ENCODE peak calls at places on chromosomes 1 and 21, in nine cellular contexts. One of them, this sample, is unnamed.

GRCh38 chr1:16120411-16120810 is 35.5 kb downstream of the EPHA2 start:
- DNase-seq in adrenal gland: no peak
- DNase-seq in upper lobe of left lung: no peak
- DNase-seq in NB4: no peak
- DNase-seq in A549: no peak
- DNase-seq in GM12878: no peak
- DNase-seq in breast epithelium: no peak
- DNase-seq in HCT116: no peak
- DNase-seq in ovary: no peak
- DNase-seq in this sample: peak

GRCh38 chr1:228021526-228022030 is 14.8 kb downstream of the WNT3A start:
- DNase-seq in adrenal gland: no peak
- DNase-seq in upper lobe of left lung: no peak
- DNase-seq in NB4: no peak
- DNase-seq in A549: no peak
- DNase-seq in GM12878: no peak
- DNase-seq in breast epithelium: no peak
- DNase-seq in HCT116: no peak
- DNase-seq in ovary: no peak
- DNase-seq in this sample: no peak

GRCh38 chr1:7983086-7983778 is 21.7 kb downstream of the PARK7 start:
- DNase-seq in adrenal gland: peak
- DNase-seq in upper lobe of left lung: no peak
- DNase-seq in NB4: no peak
- DNase-seq in A549: no peak
- DNase-seq in GM12878: no peak
- DNase-seq in breast epithelium: no peak
- DNase-seq in HCT116: no peak
- DNase-seq in ovary: no peak
- DNase-seq in this sample: no peak

GRCh38 chr21:35303085-35303484 is 254.0 kb upstream of the RUNX1 start:
- DNase-seq in adrenal gland: peak
- DNase-seq in upper lobe of left lung: no peak
- DNase-seq in NB4: no peak
- DNase-seq in A549: no peak
- DNase-seq in GM12878: no peak
- DNase-seq in breast epithelium: no peak
- DNase-seq in HCT116: peak
- DNase-seq in ovary: no peak
- DNase-seq in this sample: no peak

GRCh38 chr1:156123356-156124196 is 9.1 kb downstream of the LMNA start:
- DNase-seq in adrenal gland: peak
- DNase-seq in upper lobe of left lung: peak
- DNase-seq in NB4: peak
- DNase-seq in A549: no peak
- DNase-seq in GM12878: peak
- DNase-seq in breast epithelium: peak
- DNase-seq in HCT116: peak
- DNase-seq in ovary: peak
- DNase-seq in this sample: peak

GRCh38 chr1:198179556-198179981 is 22.8 kb downstream of the NEK7 start:
- DNase-seq in adrenal gland: no peak
- DNase-seq in upper lobe of left lung: no peak
- DNase-seq in NB4: peak
- DNase-seq in A549: no peak
- DNase-seq in GM12878: no peak
- DNase-seq in breast epithelium: no peak
- DNase-seq in HCT116: no peak
- DNase-seq in ovary: no peak
- DNase-seq in this sample: no peak

GRCh38 chr1:245052258-245052657 is 102.5 kb upstream of the KIF26B start:
- DNase-seq in adrenal gland: no peak
- DNase-seq in upper lobe of left lung: no peak
- DNase-seq in NB4: peak
- DNase-seq in A549: no peak
- DNase-seq in GM12878: no peak
- DNase-seq in breast epithelium: no peak
- DNase-seq in HCT116: no peak
- DNase-seq in ovary: no peak
- DNase-seq in this sample: no peak

GRCh38 chr1:162298266-162298665 is 78.4 kb downstream of the SPATA46 start:
- DNase-seq in adrenal gland: no peak
- DNase-seq in upper lobe of left lung: no peak
- DNase-seq in NB4: no peak
- DNase-seq in A549: no peak
- DNase-seq in GM12878: no peak
- DNase-seq in breast epithelium: no peak
- DNase-seq in HCT116: no peak
- DNase-seq in ovary: no peak
- DNase-seq in this sample: no peak

GRCh38 chr1:28176492-28177470 is at the start of gene PTAFR:
- DNase-seq in adrenal gland: no peak
- DNase-seq in upper lobe of left lung: peak
- DNase-seq in NB4: peak
- DNase-seq in A549: no peak
- DNase-seq in GM12878: no peak
- DNase-seq in breast epithelium: no peak
- DNase-seq in HCT116: no peak
- DNase-seq in ovary: no peak
- DNase-seq in this sample: no peak

GRCh38 chr1:41504126-41505035 is 19.9 kb upstream of the EDN2 start:
- DNase-seq in adrenal gland: peak
- DNase-seq in upper lobe of left lung: peak
- DNase-seq in NB4: no peak
- DNase-seq in A549: no peak
- DNase-seq in GM12878: no peak
- DNase-seq in breast epithelium: no peak
- DNase-seq in HCT116: peak
- DNase-seq in ovary: no peak
- DNase-seq in this sample: no peak

GRCh38 chr1:71843023-71843422 is 439.3 kb downstream of the NEGR1 start:
- DNase-seq in adrenal gland: no peak
- DNase-seq in upper lobe of left lung: no peak
- DNase-seq in NB4: no peak
- DNase-seq in A549: no peak
- DNase-seq in GM12878: no peak
- DNase-seq in breast epithelium: no peak
- DNase-seq in HCT116: no peak
- DNase-seq in ovary: no peak
- DNase-seq in this sample: no peak

GRCh38 chr21:44950351-44950750 is 10.5 kb downstream of the SLX9 start:
- DNase-seq in adrenal gland: no peak
- DNase-seq in upper lobe of left lung: no peak
- DNase-seq in NB4: no peak
- DNase-seq in A549: no peak
- DNase-seq in GM12878: no peak
- DNase-seq in breast epithelium: no peak
- DNase-seq in HCT116: no peak
- DNase-seq in ovary: no peak
- DNase-seq in this sample: peak

GRCh38 chr1:48572632-48573258 is 100.7 kb upstream of the SPATA6 start:
- DNase-seq in adrenal gland: peak
- DNase-seq in upper lobe of left lung: peak
- DNase-seq in NB4: peak
- DNase-seq in A549: peak
- DNase-seq in GM12878: no peak
- DNase-seq in breast epithelium: peak
- DNase-seq in HCT116: peak
- DNase-seq in ovary: peak
- DNase-seq in this sample: no peak

GRCh38 chr1:115255154-115255553 is 82.9 kb downstream of the NGF start:
- DNase-seq in adrenal gland: no peak
- DNase-seq in upper lobe of left lung: no peak
- DNase-seq in NB4: no peak
- DNase-seq in A549: no peak
- DNase-seq in GM12878: no peak
- DNase-seq in breast epithelium: no peak
- DNase-seq in HCT116: no peak
- DNase-seq in ovary: no peak
- DNase-seq in this sample: no peak

GRCh38 chr1:1060281-1061000 is 13.7 kb downstream of the RNF223 start:
- DNase-seq in adrenal gland: no peak
- DNase-seq in upper lobe of left lung: no peak
- DNase-seq in NB4: no peak
- DNase-seq in A549: no peak
- DNase-seq in GM12878: no peak
- DNase-seq in breast epithelium: no peak
- DNase-seq in HCT116: no peak
- DNase-seq in ovary: no peak
- DNase-seq in this sample: no peak
- H3K4me3 ChIP-seq in adrenal gland: no peak
- H3K4me3 ChIP-seq in upper lobe of left lung: no peak
- H3K4me3 ChIP-seq in NB4: no peak
- H3K4me3 ChIP-seq in A549: peak
- H3K4me3 ChIP-seq in GM12878: peak
- H3K4me3 ChIP-seq in breast epithelium: peak
- H3K4me3 ChIP-seq in HCT116: peak
- H3K4me3 ChIP-seq in ovary: no peak
- H3K4me3 ChIP-seq in this sample: no peak

GRCh38 chr1:17437260-17438175 is 2.0 kb downstream of the RCC2 start:
- DNase-seq in adrenal gland: peak
- DNase-seq in upper lobe of left lung: no peak
- DNase-seq in NB4: peak
- DNase-seq in A549: no peak
- DNase-seq in GM12878: no peak
- DNase-seq in breast epithelium: no peak
- DNase-seq in HCT116: no peak
- DNase-seq in ovary: peak
- DNase-seq in this sample: peak
- TF ChIP-seq POLR2A in adrenal gland: no peak
- TF ChIP-seq POLR2A in upper lobe of left lung: no peak
- TF ChIP-seq POLR2A in NB4: peak
- TF ChIP-seq POLR2A in A549: no peak
- TF ChIP-seq POLR2A in GM12878: peak
- TF ChIP-seq POLR2A in breast epithelium: no peak
- TF ChIP-seq POLR2A in HCT116: no peak
- TF ChIP-seq POLR2A in ovary: no peak
- TF ChIP-seq POLR2A in this sample: no peak

GRCh38 chr1:31705080-31705866 is 1.5 kb upstream of the COL16A1 start:
- DNase-seq in adrenal gland: no peak
- DNase-seq in upper lobe of left lung: peak
- DNase-seq in NB4: peak
- DNase-seq in A549: peak
- DNase-seq in GM12878: no peak
- DNase-seq in breast epithelium: peak
- DNase-seq in HCT116: no peak
- DNase-seq in ovary: peak
- DNase-seq in this sample: peak

GRCh38 chr1:31702836-31703404 is 897 bp downstream of the COL16A1 start:
- DNase-seq in adrenal gland: no peak
- DNase-seq in upper lobe of left lung: no peak
- DNase-seq in NB4: no peak
- DNase-seq in A549: no peak
- DNase-seq in GM12878: no peak
- DNase-seq in breast epithelium: no peak
- DNase-seq in HCT116: no peak
- DNase-seq in ovary: no peak
- DNase-seq in this sample: no peak

GRCh38 chr1:31706384-31707058 is 2.7 kb upstream of the COL16A1 start:
- DNase-seq in adrenal gland: no peak
- DNase-seq in upper lobe of left lung: no peak
- DNase-seq in NB4: no peak
- DNase-seq in A549: no peak
- DNase-seq in GM12878: no peak
- DNase-seq in breast epithelium: no peak
- DNase-seq in HCT116: no peak
- DNase-seq in ovary: no peak
- DNase-seq in this sample: no peak

GRCh38 chr1:31703431-31704260 is at the start of gene COL16A1:
- DNase-seq in adrenal gland: no peak
- DNase-seq in upper lobe of left lung: peak
- DNase-seq in NB4: no peak
- DNase-seq in A549: no peak
- DNase-seq in GM12878: no peak
- DNase-seq in breast epithelium: peak
- DNase-seq in HCT116: no peak
- DNase-seq in ovary: peak
- DNase-seq in this sample: peak

DNA sequence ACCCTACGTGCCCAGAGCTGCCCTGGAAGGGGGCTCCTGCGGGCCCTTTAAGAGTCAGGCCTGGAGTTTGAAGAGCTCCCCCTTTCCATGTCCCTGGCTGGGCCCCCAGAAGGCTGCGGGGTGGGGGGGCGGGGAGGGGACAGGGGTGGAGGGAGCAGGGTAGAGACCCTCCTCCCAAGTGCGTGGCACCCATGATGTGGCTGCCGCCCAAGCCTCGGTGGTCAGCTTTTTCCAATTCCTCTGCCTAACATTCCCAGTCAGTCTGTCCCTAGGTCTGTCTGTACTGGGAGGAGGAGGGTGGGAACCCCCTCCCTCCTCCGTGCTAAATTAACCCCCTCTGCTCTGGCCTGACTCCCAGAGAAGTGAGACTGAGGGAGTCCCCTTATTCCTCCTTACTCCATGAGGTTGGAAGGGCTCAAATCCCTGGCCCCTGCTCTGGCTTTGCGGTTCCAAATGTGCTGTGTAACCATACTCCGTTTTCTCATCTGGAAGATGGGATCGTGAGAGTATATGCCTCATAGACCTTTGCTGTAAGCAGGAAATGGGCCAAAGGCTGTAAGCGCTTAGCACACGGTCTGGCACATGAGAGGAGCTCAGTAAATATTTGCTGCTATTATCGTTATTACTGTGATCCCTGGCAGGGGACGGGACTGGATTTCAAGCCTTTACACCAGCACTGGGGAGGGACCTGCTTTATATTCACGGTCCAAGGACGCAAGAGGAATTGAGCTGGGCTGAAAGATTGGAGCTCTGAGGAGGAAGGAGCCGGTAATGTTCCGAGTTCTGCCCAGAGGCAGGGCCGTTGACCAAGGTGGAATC is 653 bp upstream of the COL16A1 start:
- DNase-seq in adrenal gland: no peak
- DNase-seq in upper lobe of left lung: no peak
- DNase-seq in NB4: no peak
- DNase-seq in A549: no peak
- DNase-seq in GM12878: no peak
- DNase-seq in breast epithelium: no peak
- DNase-seq in HCT116: no peak
- DNase-seq in ovary: no peak
- DNase-seq in this sample: peak
- H3K4me3 ChIP-seq in adrenal gland: peak
- H3K4me3 ChIP-seq in upper lobe of left lung: peak
- H3K4me3 ChIP-seq in NB4: no peak
- H3K4me3 ChIP-seq in A549: no peak
- H3K4me3 ChIP-seq in GM12878: peak
- H3K4me3 ChIP-seq in breast epithelium: peak
- H3K4me3 ChIP-seq in HCT116: no peak
- H3K4me3 ChIP-seq in ovary: peak
- H3K4me3 ChIP-seq in this sample: peak

DNA sequence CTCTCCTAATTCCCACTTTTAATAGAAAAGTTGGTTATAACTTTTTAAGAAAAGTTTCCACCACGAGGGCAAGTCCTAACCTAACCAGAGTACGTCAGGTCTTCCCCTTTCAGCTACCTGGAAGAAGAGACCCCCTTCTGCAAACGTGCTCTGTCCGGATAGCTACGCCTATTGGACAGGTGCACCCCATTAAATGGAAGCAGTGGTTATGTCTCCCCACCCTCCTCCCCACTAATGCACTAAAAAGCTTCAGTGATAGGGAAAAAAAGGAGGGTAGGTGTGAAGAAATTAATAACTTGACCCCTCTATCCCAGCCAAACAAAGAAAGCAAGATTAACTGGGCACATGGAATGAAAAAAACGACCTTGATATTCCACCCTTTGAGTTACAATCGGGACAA is 7.7 kb downstream of the GLUL start:
- DNase-seq in adrenal gland: no peak
- DNase-seq in upper lobe of left lung: no peak
- DNase-seq in NB4: no peak
- DNase-seq in A549: no peak
- DNase-seq in GM12878: no peak
- DNase-seq in breast epithelium: no peak
- DNase-seq in HCT116: no peak
- DNase-seq in ovary: no peak
- DNase-seq in this sample: no peak
- TF ChIP-seq POLR2A in adrenal gland: no peak
- TF ChIP-seq POLR2A in upper lobe of left lung: no peak
- TF ChIP-seq POLR2A in NB4: no peak
- TF ChIP-seq POLR2A in A549: no peak
- TF ChIP-seq POLR2A in GM12878: no peak
- TF ChIP-seq POLR2A in breast epithelium: no peak
- TF ChIP-seq POLR2A in HCT116: no peak
- TF ChIP-seq POLR2A in ovary: no peak
- TF ChIP-seq POLR2A in this sample: no peak

This sample was measured in heart left ventricle.